ENCODE peak calls at places on chromosomes 3 and 15, in eight cellular contexts. C, N, X, U, B, L, F and R are unnamed samples.

GRCh38 chr3:35793668-35794067 is 154.3 kb downstream of the ARPP21 start:
- DNase-seq in L (no peak), X (no peak), N (no peak), F (no peak), U (no peak), B (no peak), C (no peak), R (no peak)

GRCh38 chr3:184117649-184118048 is 17.5 kb upstream of the EIF2B5 start:
- DNase-seq in X (no peak), F (no peak), L (no peak), U (no peak), N (no peak), B (no peak), C (peak), R (no peak)

GRCh38 chr15:26132786-26133185 is 269.7 kb upstream of the ATP10A start:
- DNase-seq in X (no peak), F (no peak), L (no peak), N (no peak), C (no peak), U (no peak), B (peak), R (no peak)

GRCh38 chr15:99249270-99249817 is at the start of gene TTC23:
- DNase-seq in B (no peak), N (peak), U (no peak), C (peak), L (peak), X (peak), F (peak), R (peak)

GRCh38 chr15:51499379-51499976 is 123.1 kb downstream of the DMXL2 start:
- DNase-seq in F (peak), L (peak), U (no peak), B (no peak), C (peak), N (no peak), X (peak), R (no peak)

GRCh38 chr3:57999423-58000115 is 8.7 kb upstream of the FLNB start:
- DNase-seq in U (no peak), F (no peak), C (no peak), L (peak), B (no peak), X (no peak), N (no peak), R (no peak)

GRCh38 chr3:87037652-87038051 is 46.7 kb upstream of the VGLL3 start:
- DNase-seq in C (no peak), U (no peak), N (no peak), F (no peak), B (no peak), L (no peak), X (no peak), R (no peak)

GRCh38 chr15:90062023-90062728 is 40.1 kb downstream of the IDH2 start:
- DNase-seq in N (peak), C (peak), F (no peak), L (no peak), X (no peak), U (no peak), B (no peak), R (peak)

GRCh38 chr15:73688455-73688854 is 4.3 kb downstream of the CD276 start:
- DNase-seq in X (no peak), U (peak), B (no peak), N (no peak), L (no peak), F (no peak), C (peak), R (no peak)
- H3K4me3 ChIP-seq in X (no peak), U (no peak), B (no peak), N (no peak), L (no peak), F (no peak), C (no peak), R (no peak)

GRCh38 chr15:64706011-64706911 is 69.1 kb downstream of the RBPMS2 start:
- DNase-seq in L (no peak), F (no peak), X (no peak), C (no peak), N (no peak), U (no peak), B (no peak), R (no peak)
- TF ChIP-seq POLR2AphosphoS5 in L (no peak), F (no peak), X (no peak), C (no peak), N (no peak), U (no peak), B (no peak), R (no peak)

DNA sequence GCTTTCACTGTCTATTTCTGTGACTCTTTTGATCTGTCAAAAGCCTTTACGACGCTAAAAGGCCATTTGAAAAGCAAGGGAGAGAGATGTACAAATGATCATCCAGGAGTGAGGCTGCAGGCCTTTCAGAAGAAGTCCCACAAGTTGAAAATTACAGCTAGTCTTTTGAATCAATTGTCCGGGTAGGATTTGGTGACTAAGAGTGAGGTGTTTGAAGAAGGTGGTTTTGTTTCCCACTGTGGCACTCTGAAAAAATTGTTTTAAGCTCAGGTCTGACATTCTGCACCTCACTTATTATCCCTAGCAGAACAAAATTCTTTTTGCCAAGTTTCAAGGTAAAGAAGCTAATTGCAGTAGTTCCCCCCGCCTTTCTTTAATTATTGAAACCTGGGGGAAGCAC is 50.8 kb upstream of the TMEM108 start:
- DNase-seq in N (no peak), L (no peak), U (no peak), X (no peak), B (no peak), C (no peak), F (no peak), R (no peak)
- H3K4me3 ChIP-seq in N (no peak), L (no peak), U (no peak), X (no peak), B (no peak), C (no peak), F (no peak), R (no peak)

DNA sequence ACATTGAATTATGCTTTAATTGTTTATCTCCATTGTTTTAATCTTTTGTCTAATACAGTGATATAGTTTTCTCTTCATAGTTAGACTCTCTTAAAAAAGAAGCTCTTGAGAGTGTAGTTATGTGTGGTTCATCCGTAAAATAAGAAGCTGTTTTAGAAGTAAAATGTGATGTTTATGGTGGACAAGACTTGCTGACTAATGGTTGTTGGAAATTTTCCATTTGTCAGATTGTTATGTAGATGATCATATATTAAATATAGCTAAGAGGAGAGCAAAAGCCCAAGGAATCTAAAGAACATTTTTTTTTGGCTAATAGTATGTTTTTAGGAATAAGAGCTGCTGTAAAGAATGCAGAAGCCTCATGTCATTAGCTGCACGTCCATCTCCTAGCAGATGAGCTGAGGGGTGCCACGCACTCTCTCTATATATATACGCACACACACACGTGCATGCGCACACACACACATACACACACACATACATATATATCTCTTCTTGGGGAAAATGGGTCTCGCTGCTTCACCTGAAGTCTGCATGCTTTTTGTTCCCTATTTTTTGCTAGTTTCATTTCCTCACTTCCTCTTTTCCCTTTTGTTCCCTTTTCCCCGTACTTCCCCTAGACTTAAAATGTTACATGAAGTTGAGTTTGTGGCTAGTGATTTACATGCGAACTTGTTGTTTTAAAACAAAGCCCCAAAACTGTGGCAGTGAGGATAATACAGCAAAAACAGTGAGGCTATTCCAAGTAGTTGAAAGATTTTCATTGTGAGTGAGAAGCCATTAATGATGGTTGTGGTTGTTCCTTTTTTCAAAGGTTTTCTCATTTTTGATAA is 107.8 kb downstream of the MBNL1 start:
- DNase-seq in B (no peak), N (peak), X (no peak), C (peak), F (no peak), L (no peak), U (no peak), R (peak)
- TF ChIP-seq POLR2AphosphoS5 in B (peak), N (peak), X (no peak), C (no peak), F (no peak), L (no peak), U (no peak), R (no peak)

GRCh38 chr3:23931597-23931996 is 13.5 kb upstream of the NR1D2 start:
- DNase-seq in C (no peak), F (no peak), X (no peak), B (no peak), L (no peak), N (no peak), U (no peak), R (no peak)
- H3K4me3 ChIP-seq in C (no peak), F (no peak), X (no peak), B (no peak), L (no peak), N (no peak), U (no peak), R (no peak)

DNA sequence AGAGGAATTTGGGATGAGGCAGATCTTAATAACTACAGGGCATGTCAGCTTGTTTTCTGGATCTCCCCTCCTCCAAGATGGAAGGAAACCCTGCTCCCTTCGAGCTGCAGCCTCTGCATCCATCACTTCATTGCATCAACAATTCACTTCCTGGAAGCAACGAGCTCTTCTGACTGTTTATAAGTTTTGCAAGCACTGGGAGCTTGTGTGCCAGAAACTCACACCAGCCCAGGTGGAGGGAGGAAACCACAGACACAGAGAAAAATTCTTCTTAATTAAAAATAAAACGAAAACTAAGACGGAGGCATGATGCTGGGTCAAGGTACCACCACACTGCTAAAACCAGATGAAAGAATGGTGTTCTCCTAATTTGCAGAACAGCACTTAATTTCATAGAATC is 10.6 kb downstream of the LRIG1 start:
- DNase-seq in C (no peak), F (no peak), U (no peak), B (no peak), X (no peak), N (peak), L (no peak), R (no peak)
- TF ChIP-seq POLR2AphosphoS5 in C (no peak), F (no peak), U (peak), B (peak), X (no peak), N (peak), L (no peak), R (peak)

GRCh38 chr15:40471105-40471777 is 457 bp downstream of the CHST14 start:
- DNase-seq in U (no peak), B (no peak), N (peak), F (no peak), X (no peak), L (no peak), C (peak), R (peak)
- H3K4me3 ChIP-seq in U (peak), B (peak), N (peak), F (peak), X (peak), L (peak), C (peak), R (peak)

GRCh38 chr15:85381850-85382751 is 1.7 kb downstream of the AKAP13 start:
- DNase-seq in B (peak), L (no peak), N (no peak), X (no peak), U (no peak), F (no peak), C (no peak), R (no peak)

GRCh38 chr15:85380217-85380859 is at the start of gene AKAP13:
- DNase-seq in C (peak), L (peak), X (peak), U (peak), F (peak), N (peak), B (peak), R (peak)

GRCh38 chr15:85380860-85381535 is 595 bp downstream of the AKAP13 start:
- DNase-seq in C (no peak), U (peak), X (no peak), B (peak), F (no peak), N (peak), L (no peak), R (peak)

GRCh38 chr15:85377986-85378385 is 2.4 kb upstream of the AKAP13 start:
- DNase-seq in X (no peak), N (no peak), U (no peak), F (no peak), B (no peak), L (no peak), C (no peak), R (no peak)

GRCh38 chr15:85379403-85380131 is 836 bp upstream of the AKAP13 start:
- DNase-seq in L (no peak), X (no peak), B (no peak), C (no peak), U (no peak), F (no peak), N (peak), R (no peak)
- TF ChIP-seq POLR2AphosphoS5 in L (no peak), X (no peak), B (no peak), C (no peak), U (no peak), F (no peak), N (no peak), R (no peak)

DNA sequence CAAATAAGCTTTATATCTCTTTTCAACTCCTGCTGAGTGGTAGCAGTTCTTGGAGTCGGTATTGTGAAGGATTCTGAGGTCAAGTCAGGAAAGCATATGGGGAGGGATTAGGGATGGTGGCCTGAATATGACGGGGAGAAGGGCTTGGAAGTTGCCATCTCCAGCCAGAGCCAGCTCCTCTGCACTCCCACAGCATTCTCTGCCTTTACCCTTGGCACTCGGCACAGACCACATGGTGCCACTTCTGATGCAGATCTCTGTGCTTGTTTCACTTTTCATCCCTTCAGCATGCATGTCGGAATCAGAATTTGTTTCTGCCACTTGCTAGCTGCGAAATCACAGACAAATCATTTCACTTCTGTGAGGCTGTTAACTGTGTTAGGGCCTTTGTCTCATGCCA is 52.5 kb downstream of the RAB11A start:
- DNase-seq in X (no peak), B (no peak), F (no peak), L (no peak), N (no peak), U (no peak), C (no peak), R (no peak)
- H3K4me3 ChIP-seq in X (no peak), B (no peak), F (no peak), L (no peak), N (no peak), U (no peak), C (no peak), R (no peak)